ENCODE peak calls at places on chromosome 9, in seven cellular contexts. Q is mesendoderm, M is IMR-90, B is astrocyte, A is H9, L is keratinocyte, J is SK-N-SH. S is an unnamed sample.

GRCh38 chr9:119078015-119078414 is 291.2 kb downstream of the BRINP1 start:
- DNase-seq in Q (no peak), M (no peak), B (no peak), A (no peak), L (no peak), J (no peak), S (no peak)

GRCh38 chr9:95447660-95448420 is 68.9 kb downstream of the PTCH1 start:
- DNase-seq in Q (peak; percentile 76), M (no peak), B (no peak), A (peak; percentile 84), L (no peak), J (no peak), S (no peak)

GRCh38 chr9:9612755-9613154 is 1000.0 kb downstream of the PTPRD start:
- DNase-seq in Q (no peak), M (no peak), B (no peak), A (no peak), L (no peak), J (no peak), S (no peak)

GRCh38 chr9:105656131-105656921 is 5.9 kb upstream of the TAL2 start:
- DNase-seq in Q (no peak), M (no peak), B (no peak), A (peak; percentile 43), L (no peak), J (peak; percentile 86), S (no peak)

GRCh38 chr9:109805054-109805453 is 25.1 kb downstream of the PALM2AKAP2 start:
- DNase-seq in Q (no peak), M (no peak), B (no peak), A (no peak), L (no peak), J (no peak), S (no peak)

GRCh38 chr9:113403651-113404050 is 2.6 kb upstream of the ALAD start:
- DNase-seq in Q (no peak), M (no peak), B (no peak), A (no peak), L (no peak), J (no peak), S (no peak)

GRCh38 chr9:109109962-109110325 is 9.8 kb downstream of the TMEM245 start:
- DNase-seq in Q (no peak), M (no peak), B (peak; percentile 30), A (no peak), L (no peak), J (no peak), S (no peak)

GRCh38 chr9:137235424-137236237 is 4.9 kb downstream of the SLC34A3 start:
- DNase-seq in Q (no peak), M (no peak), B (no peak), A (peak; percentile 68), L (no peak), J (no peak), S (no peak)

GRCh38 chr9:28899267-28899666 is 1326.0 kb upstream of the C9orf72 start:
- DNase-seq in Q (no peak), M (no peak), B (no peak), A (no peak), L (no peak), J (no peak), S (no peak)

GRCh38 chr9:129751841-129752801 is 721 bp downstream of the PTGES start:
- DNase-seq in Q (no peak), M (no peak), B (no peak), A (no peak), L (peak; percentile 94), J (peak; percentile 71), S (no peak)

GRCh38 chr9:129750010-129750409 is 2.8 kb downstream of the PTGES start:
- DNase-seq in Q (peak; percentile 91), M (no peak), B (peak; percentile 63), A (no peak), L (peak; percentile 88), J (no peak), S (no peak)

GRCh38 chr9:129748249-129748648 is 4.6 kb downstream of the PTGES start:
- DNase-seq in Q (no peak), M (peak; percentile 34), B (peak; percentile 30), A (no peak), L (no peak), J (no peak), S (no peak)

GRCh38 chr9:129746092-129746760 is 6.6 kb downstream of the PTGES start:
- DNase-seq in Q (no peak), M (no peak), B (peak; percentile 77), A (no peak), L (no peak), J (no peak), S (no peak)

DNA sequence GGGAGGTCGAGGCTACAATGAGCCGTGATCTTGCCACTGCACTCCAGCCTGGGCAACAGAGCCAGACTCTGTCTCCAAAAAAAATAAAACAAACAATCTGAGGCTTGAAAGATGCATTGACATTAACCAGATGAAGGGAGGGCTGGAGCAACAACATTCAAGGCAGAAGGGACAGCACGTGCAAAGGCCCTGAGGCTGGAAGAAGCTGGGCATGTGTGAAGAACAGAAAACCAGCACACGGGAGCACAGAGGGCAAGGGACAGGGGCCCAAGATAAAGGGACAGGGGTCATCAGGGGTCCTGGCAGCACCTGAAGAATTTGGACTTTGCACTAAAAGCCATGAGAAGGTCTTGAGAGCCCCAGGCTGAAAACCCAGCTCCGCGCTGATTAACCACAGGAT is 3.3 kb downstream of the PTGES start:
- DNase-seq in Q (no peak), M (no peak), B (no peak), A (no peak), L (no peak), J (no peak), S (no peak)
- H3K9ac ChIP-seq in Q (no peak overlapping the region), M (no peak overlapping the region), B (no peak overlapping the region), A (no peak overlapping the region), L (peak overlapping the region; percentile 14), J (no peak overlapping the region), S (no peak overlapping the region)

GRCh38 chr9:126861707-126862460 is 1.4 kb downstream of the ZBTB34 start:
- DNase-seq in Q (peak; percentile 53), M (peak; percentile 32), B (no peak), A (no peak), L (no peak), J (no peak), S (peak; percentile 22)
- H3K9ac ChIP-seq in Q (peak overlapping the region; percentile 87), M (peak overlapping the region; percentile 87), B (peak overlapping the region; percentile 78), A (no peak overlapping the region), L (peak overlapping the region; percentile 81), J (peak overlapping the region; percentile 76), S (peak overlapping the region; percentile 88)

GRCh38 chr9:129987047-129987446 is 55.9 kb downstream of the FNBP1 start:
- DNase-seq in Q (no peak), M (peak; percentile 23), B (no peak), A (no peak), L (no peak), J (no peak), S (no peak)
- H3K9ac ChIP-seq in Q (no peak overlapping the region), M (no peak overlapping the region), B (no peak overlapping the region), A (no peak overlapping the region), L (no peak overlapping the region), J (no peak overlapping the region), S (no peak overlapping the region)

DNA sequence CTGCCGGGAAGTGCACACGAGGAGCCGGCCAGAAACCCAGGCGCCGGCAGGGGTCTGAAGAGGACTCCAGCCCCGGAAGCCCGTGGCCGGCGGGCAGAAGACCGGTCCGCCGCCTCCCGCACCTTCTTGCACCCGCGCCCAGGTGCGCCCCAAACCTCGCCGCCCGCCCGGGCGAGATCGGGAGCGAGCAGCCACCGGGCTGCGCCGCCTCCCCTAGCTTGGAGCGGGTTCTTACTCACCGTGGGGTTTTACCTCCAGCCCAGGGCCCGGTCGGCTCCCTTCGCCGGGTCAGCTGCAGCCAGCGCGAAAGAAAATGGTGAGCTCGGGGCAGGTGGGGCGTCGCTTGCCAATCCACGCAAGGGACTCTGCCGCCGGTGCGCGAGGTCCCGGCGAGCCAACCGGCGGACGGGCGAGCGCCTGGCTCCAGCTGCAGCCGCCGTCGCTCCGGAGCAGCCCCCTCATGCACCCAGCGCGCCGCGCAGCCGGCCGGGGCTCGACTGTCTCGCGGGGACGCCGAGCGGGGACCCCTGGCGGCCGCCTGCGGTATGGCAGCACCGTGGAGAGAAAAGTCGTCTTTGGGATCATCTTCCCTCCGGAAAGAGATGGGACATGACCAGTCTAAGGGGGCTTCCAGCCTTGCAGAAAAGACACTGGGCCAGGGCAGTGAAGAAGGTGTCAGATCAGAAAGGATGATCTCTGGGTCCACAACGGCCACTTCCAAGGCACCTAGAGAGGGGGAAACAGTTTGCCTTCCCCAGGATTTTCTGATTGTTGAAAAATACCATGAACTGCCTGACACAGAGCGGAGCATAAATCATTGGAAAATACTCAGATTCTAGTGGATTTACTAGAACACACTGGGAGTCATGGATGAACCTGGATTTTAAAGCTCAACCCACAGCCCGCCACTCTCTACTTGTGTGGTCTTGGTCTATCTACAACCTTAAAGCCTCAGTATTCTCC is at the start of gene MOB3B:
- DNase-seq in Q (peak; percentile 84), M (peak; percentile 50), B (peak; percentile 19), A (peak; percentile 82), L (no peak), J (peak; percentile 93), S (no peak)
- H3K9ac ChIP-seq in Q (peak within 1 kb of the TSS; percentile 83), M (no peak within 1 kb of the TSS), B (peak within 1 kb of the TSS; percentile 69), A (peak within 1 kb of the TSS; percentile 71), L (peak within 1 kb of the TSS; percentile 95), J (peak within 1 kb of the TSS; percentile 58), S (peak within 1 kb of the TSS; percentile 60)